ENCODE peak calls at places on chromosomes 6 and 20, in seven cellular contexts. C is HCT116, O is SK-N-SH, V is K562, N is HepG2, W is H1, M is GM12878. H is an unnamed sample. For H3K9me3, the result is how much of the 10 kb centered on the place peaks cover.

GRCh38 chr6:125919618-125920017 is 37.0 kb upstream of the HINT3 start:
- DNase-seq in C (no peak), O (no peak), V (no peak), N (no peak), W (no peak), M (no peak), H (no peak)

GRCh38 chr6:25706314-25707014 is 48.1 kb upstream of the SLC17A4 start:
- DNase-seq in C (no peak), O (peak), V (no peak), N (peak), W (no peak), M (no peak), H (no peak)

GRCh38 chr6:132135409-132135808 is 184.2 kb upstream of the CCN2 start:
- DNase-seq in C (no peak), O (no peak), V (no peak), N (no peak), W (no peak), M (no peak), H (no peak)

GRCh38 chr6:144447487-144447886 is 162.4 kb downstream of the UTRN start:
- DNase-seq in C (no peak), O (no peak), V (no peak), N (no peak), W (no peak), M (no peak), H (no peak)

GRCh38 chr20:45174434-45175364 is at the start of gene PI3:
- DNase-seq in C (no peak), O (no peak), V (no peak), N (peak), W (no peak), M (no peak), H (no peak)

GRCh38 chr20:4887586-4887985 is 113.7 kb downstream of the SLC23A2 start:
- DNase-seq in C (no peak), O (no peak), V (no peak), N (no peak), W (no peak), M (no peak), H (no peak)

GRCh38 chr6:98530732-98531131 is 303.6 kb upstream of the POU3F2 start:
- DNase-seq in C (no peak), O (no peak), V (no peak), N (no peak), W (no peak), M (no peak), H (no peak)

GRCh38 chr6:49787176-49787575 is at the start of gene PGK2:
- DNase-seq in C (peak), O (no peak), V (peak), N (no peak), W (peak), M (no peak), H (peak)

GRCh38 chr6:107409942-107410341 is 49.4 kb downstream of the PDSS2 start:
- DNase-seq in C (no peak), O (no peak), V (no peak), N (no peak), W (no peak), M (no peak), H (peak)

GRCh38 chr6:24940311-24940917 is 4.7 kb upstream of the RIPOR2 start:
- DNase-seq in C (no peak), O (no peak), V (no peak), N (no peak), W (no peak), M (no peak), H (no peak)

GRCh38 chr6:167819640-167820039 is 7.1 kb upstream of the AFDN start:
- DNase-seq in C (no peak), O (no peak), V (no peak), N (no peak), W (no peak), M (no peak), H (no peak)

GRCh38 chr6:20978176-20978614 is 443.9 kb downstream of the CDKAL1 start:
- DNase-seq in C (no peak), O (no peak), V (no peak), N (no peak), W (no peak), M (peak), H (no peak)

GRCh38 chr6:129184324-129184723 is 301.4 kb downstream of the LAMA2 start:
- DNase-seq in C (no peak), O (no peak), V (no peak), N (no peak), W (no peak), M (no peak), H (no peak)

GRCh38 chr20:23022849-23023248 is 12.3 kb upstream of the SSTR4 start:
- DNase-seq in C (no peak), O (no peak), V (no peak), N (no peak), W (no peak), M (no peak), H (no peak)

GRCh38 chr6:75204959-75205775 is 686 bp downstream of the COL12A1 start:
- DNase-seq in C (no peak), O (peak), V (no peak), N (no peak), W (peak), M (no peak), H (no peak)

GRCh38 chr6:148494226-148494625 is 151.6 kb downstream of the SASH1 start:
- DNase-seq in C (no peak), O (no peak), V (no peak), N (no peak), W (no peak), M (no peak), H (no peak)

GRCh38 chr20:8331740-8332412 is 199.8 kb downstream of the PLCB1 start:
- DNase-seq in C (no peak), O (no peak), V (no peak), N (peak), W (no peak), M (no peak), H (no peak)

GRCh38 chr6:26556263-26557070 is 18.3 kb downstream of the HMGN4 start:
- DNase-seq in C (peak), O (peak), V (peak), N (peak), W (peak), M (no peak), H (no peak)

DNA sequence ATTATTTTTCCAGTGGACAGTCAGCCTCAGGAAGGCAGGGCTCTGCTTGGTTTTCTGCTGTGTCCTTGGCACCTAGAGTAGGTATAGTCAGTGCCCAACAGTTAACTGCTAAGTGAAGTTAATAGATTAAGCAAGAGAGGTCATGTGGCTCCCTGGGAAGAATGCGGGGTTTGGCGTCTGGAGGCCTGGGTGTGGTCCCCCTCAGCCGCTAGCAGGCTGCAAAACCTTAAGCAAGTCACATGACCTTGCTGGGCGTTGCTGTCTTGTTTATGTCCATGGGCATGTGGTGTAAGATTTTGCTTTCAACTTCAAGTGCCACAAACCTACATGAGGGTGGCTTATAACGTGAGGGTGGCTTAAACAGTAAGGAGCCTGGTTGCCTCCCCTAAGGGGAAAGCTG is 75.5 kb upstream of the SCP2D1 start:
- DNase-seq in C (no peak), O (no peak), V (peak), N (no peak), W (no peak), M (no peak), H (no peak)
- TF ChIP-seq YY1 in C (no peak), O (no peak), V (no peak), N (no peak), W (no peak), M (no peak), H (no peak)

GRCh38 chr20:472889-473292 is 10.6 kb upstream of the TBC1D20 start:
- DNase-seq in C (no peak), O (no peak), V (no peak), N (peak), W (no peak), M (no peak), H (no peak)
- H3K9me3 ChIP-seq in C (under half), O (under half), V (under half), N (under half), W (under half), M (under half), H (under half)

GRCh38 chr6:106145741-106146227 is 59.6 kb downstream of the PRDM1 start:
- DNase-seq in C (no peak), O (no peak), V (no peak), N (no peak), W (no peak), M (peak), H (no peak)
- TF ChIP-seq YY1 in C (no peak), O (no peak), V (no peak), N (no peak), W (no peak), M (no peak), H (no peak)

GRCh38 chr20:31440012-31440659 is at the start of gene DEFB123:
- DNase-seq in C (no peak), O (no peak), V (peak), N (no peak), W (no peak), M (no peak), H (no peak)
- H3K9me3 ChIP-seq in C (under half), O (under half), V (under half), N (under half), W (half or more), M (under half), H (under half)

GRCh38 chr20:43900062-43900461 is 14.6 kb upstream of the TOX2 start:
- DNase-seq in C (no peak), O (no peak), V (no peak), N (no peak), W (no peak), M (no peak), H (no peak)

GRCh38 chr20:43894531-43894930 is 20.1 kb upstream of the TOX2 start:
- DNase-seq in C (no peak), O (no peak), V (no peak), N (no peak), W (no peak), M (no peak), H (peak)

GRCh38 chr20:43899274-43899878 is 15.3 kb upstream of the TOX2 start:
- DNase-seq in C (no peak), O (no peak), V (no peak), N (no peak), W (no peak), M (no peak), H (no peak)

GRCh38 chr20:43893930-43894329 is 20.7 kb upstream of the TOX2 start:
- DNase-seq in C (no peak), O (no peak), V (no peak), N (no peak), W (no peak), M (no peak), H (no peak)

DNA sequence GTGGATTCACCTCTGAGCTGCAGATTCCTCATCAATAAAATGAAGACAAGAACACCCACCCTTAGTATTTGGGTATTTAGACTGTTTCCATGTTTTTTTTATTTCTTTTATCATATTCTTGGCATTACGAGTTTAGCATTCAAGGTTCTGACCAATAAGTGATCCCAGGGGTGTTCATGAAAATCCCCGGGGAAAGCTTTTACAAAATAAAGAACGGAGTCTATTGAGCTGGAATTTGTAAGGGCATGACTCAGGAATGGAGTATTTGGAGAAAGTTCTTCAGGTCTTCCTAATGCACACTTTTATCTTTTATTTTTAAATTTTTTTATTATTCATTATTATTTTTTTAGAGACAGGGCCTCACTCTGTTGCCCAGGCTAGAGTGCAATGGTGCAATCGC is 19.4 kb upstream of the TOX2 start:
- DNase-seq in C (no peak), O (no peak), V (no peak), N (no peak), W (no peak), M (no peak), H (no peak)
- TF ChIP-seq YY1 in C (no peak), O (no peak), V (no peak), N (no peak), W (no peak), M (no peak), H (no peak)